ENCODE peak calls at places on chromosomes 11 and 22, in four cellular contexts. One of them, this sample, is unnamed.

GRCh38 chr22:30781271-30781875 is 86.7 kb downstream of the OSBP2 start:
- DNase-seq in ovary: no peak
- DNase-seq in spleen: no peak
- DNase-seq in CD8-positive, alpha-beta memory T cell: no peak
- DNase-seq in this sample: no peak

GRCh38 chr22:22111267-22111751 is 128.7 kb upstream of the TOP3B start:
- DNase-seq in ovary: no peak
- DNase-seq in spleen: no peak
- DNase-seq in CD8-positive, alpha-beta memory T cell: no peak
- DNase-seq in this sample: no peak

GRCh38 chr22:49514656-49515055 is 313.0 kb downstream of the BRD1 start:
- DNase-seq in ovary: no peak
- DNase-seq in spleen: peak; percentile 36
- DNase-seq in CD8-positive, alpha-beta memory T cell: no peak
- DNase-seq in this sample: no peak

GRCh38 chr11:93984205-93984586 is 37.0 kb upstream of the HEPHL1 start:
- DNase-seq in ovary: no peak
- DNase-seq in spleen: no peak
- DNase-seq in CD8-positive, alpha-beta memory T cell: no peak
- DNase-seq in this sample: no peak

GRCh38 chr22:50118557-50119168 is 28.9 kb downstream of the MOV10L1 start:
- DNase-seq in ovary: peak; percentile 78
- DNase-seq in spleen: no peak
- DNase-seq in CD8-positive, alpha-beta memory T cell: no peak
- DNase-seq in this sample: no peak

GRCh38 chr11:128039140-128040021 is 548.0 kb downstream of the ETS1 start:
- DNase-seq in ovary: no peak
- DNase-seq in spleen: peak; percentile 91
- DNase-seq in CD8-positive, alpha-beta memory T cell: peak; percentile 55
- DNase-seq in this sample: peak; percentile 72

GRCh38 chr11:87778341-87778740 is 396.9 kb downstream of the RAB38 start:
- DNase-seq in ovary: no peak
- DNase-seq in spleen: no peak
- DNase-seq in CD8-positive, alpha-beta memory T cell: no peak
- DNase-seq in this sample: no peak

GRCh38 chr11:120303004-120303637 is 22.0 kb upstream of the TLCD5 start:
- DNase-seq in ovary: no peak
- DNase-seq in spleen: no peak
- DNase-seq in CD8-positive, alpha-beta memory T cell: peak; percentile 49
- DNase-seq in this sample: peak; percentile 68

GRCh38 chr11:4511846-4512245 is 29.4 kb downstream of the OR52K1 start:
- DNase-seq in ovary: no peak
- DNase-seq in spleen: no peak
- DNase-seq in CD8-positive, alpha-beta memory T cell: no peak
- DNase-seq in this sample: no peak

GRCh38 chr22:47010211-47010610 is 247.8 kb downstream of the TBC1D22A start:
- DNase-seq in ovary: no peak
- DNase-seq in spleen: no peak
- DNase-seq in CD8-positive, alpha-beta memory T cell: no peak
- DNase-seq in this sample: no peak

GRCh38 chr11:14414470-14415461 is 55.8 kb upstream of the RRAS2 start:
- DNase-seq in ovary: no peak
- DNase-seq in spleen: no peak
- DNase-seq in CD8-positive, alpha-beta memory T cell: peak; percentile 47
- DNase-seq in this sample: no peak

GRCh38 chr11:119888119-119888518 is 159.1 kb upstream of the NECTIN1 start:
- DNase-seq in ovary: no peak
- DNase-seq in spleen: peak; percentile 50
- DNase-seq in CD8-positive, alpha-beta memory T cell: no peak
- DNase-seq in this sample: no peak

GRCh38 chr11:72069200-72069599 is 11.1 kb downstream of the NUMA1 start:
- DNase-seq in ovary: no peak
- DNase-seq in spleen: no peak
- DNase-seq in CD8-positive, alpha-beta memory T cell: no peak
- DNase-seq in this sample: no peak

GRCh38 chr11:17014774-17015638 is 792 bp upstream of the PLEKHA7 start:
- DNase-seq in ovary: no peak
- DNase-seq in spleen: no peak
- DNase-seq in CD8-positive, alpha-beta memory T cell: no peak
- DNase-seq in this sample: no peak

GRCh38 chr11:30586251-30587144 is at the start of gene MPPED2:
- DNase-seq in ovary: peak; percentile 27
- DNase-seq in spleen: peak; percentile 83
- DNase-seq in CD8-positive, alpha-beta memory T cell: no peak
- DNase-seq in this sample: peak; percentile 78

GRCh38 chr22:38844661-38845367 is 986 bp upstream of the NPTXR start:
- DNase-seq in ovary: no peak
- DNase-seq in spleen: no peak
- DNase-seq in CD8-positive, alpha-beta memory T cell: no peak
- DNase-seq in this sample: no peak

GRCh38 chr22:31080164-31080847 is 812 bp upstream of the SMTN start:
- DNase-seq in ovary: no peak
- DNase-seq in spleen: no peak
- DNase-seq in CD8-positive, alpha-beta memory T cell: no peak
- DNase-seq in this sample: no peak

GRCh38 chr11:134334796-134335571 is 3.2 kb downstream of the GLB1L2 start:
- DNase-seq in ovary: no peak
- DNase-seq in spleen: no peak
- DNase-seq in CD8-positive, alpha-beta memory T cell: no peak
- DNase-seq in this sample: no peak

GRCh38 chr11:3614742-3615171 is 27.0 kb downstream of the ART5 start:
- DNase-seq in ovary: no peak
- DNase-seq in spleen: peak; percentile 75
- DNase-seq in CD8-positive, alpha-beta memory T cell: no peak
- DNase-seq in this sample: peak; percentile 47

GRCh38 chr22:20514658-20515406 is 7.4 kb downstream of the MED15 start:
- DNase-seq in ovary: no peak
- DNase-seq in spleen: no peak
- DNase-seq in CD8-positive, alpha-beta memory T cell: no peak
- DNase-seq in this sample: peak; percentile 82

GRCh38 chr22:50488886-50489285 is 2.2 kb downstream of the MIOX start:
- DNase-seq in ovary: peak; percentile 20
- DNase-seq in spleen: no peak
- DNase-seq in CD8-positive, alpha-beta memory T cell: no peak
- DNase-seq in this sample: no peak

GRCh38 chr22:32531228-32531627 is 56.6 kb downstream of the FBXO7 start:
- DNase-seq in ovary: peak; percentile 35
- DNase-seq in spleen: no peak
- DNase-seq in CD8-positive, alpha-beta memory T cell: no peak
- DNase-seq in this sample: no peak

GRCh38 chr11:85627998-85628770 is at the start of gene TMEM126B:
- DNase-seq in ovary: peak; percentile 97
- DNase-seq in spleen: peak; percentile 99
- DNase-seq in CD8-positive, alpha-beta memory T cell: peak; percentile 95
- DNase-seq in this sample: peak; percentile 98

GRCh38 chr11:68974421-68975194 is 6.2 kb downstream of the MRGPRD start:
- DNase-seq in ovary: no peak
- DNase-seq in spleen: peak; percentile 67
- DNase-seq in CD8-positive, alpha-beta memory T cell: no peak
- DNase-seq in this sample: no peak

GRCh38 chr11:59141673-59142460 is 789 bp upstream of the FAM111A start:
- DNase-seq in ovary: no peak
- DNase-seq in spleen: no peak
- DNase-seq in CD8-positive, alpha-beta memory T cell: no peak
- DNase-seq in this sample: no peak

GRCh38 chr11:79744941-79745340 is 304.1 kb upstream of the TENM4 start:
- DNase-seq in ovary: no peak
- DNase-seq in spleen: no peak
- DNase-seq in CD8-positive, alpha-beta memory T cell: no peak
- DNase-seq in this sample: no peak

GRCh38 chr22:23688571-23688970 is 2.2 kb upstream of the RGL4 start:
- DNase-seq in ovary: no peak
- DNase-seq in spleen: no peak
- DNase-seq in CD8-positive, alpha-beta memory T cell: no peak
- DNase-seq in this sample: no peak

GRCh38 chr11:18315893-18316292 is 6.0 kb downstream of the HPS5 start:
- DNase-seq in ovary: no peak
- DNase-seq in spleen: no peak
- DNase-seq in CD8-positive, alpha-beta memory T cell: no peak
- DNase-seq in this sample: no peak

GRCh38 chr11:45930031-45930794 is 7.8 kb downstream of the LARGE2 start:
- DNase-seq in ovary: peak; percentile 35
- DNase-seq in spleen: peak; percentile 95
- DNase-seq in CD8-positive, alpha-beta memory T cell: no peak
- DNase-seq in this sample: no peak

GRCh38 chr11:86798988-86799387 is 1.4 kb upstream of the PRSS23 start:
- DNase-seq in ovary: no peak
- DNase-seq in spleen: no peak
- DNase-seq in CD8-positive, alpha-beta memory T cell: no peak
- DNase-seq in this sample: no peak

GRCh38 chr22:11253000-11253511 is 4274.9 kb upstream of the OR11H1 start:
- DNase-seq in ovary: no peak
- DNase-seq in spleen: peak; percentile 73
- DNase-seq in CD8-positive, alpha-beta memory T cell: no peak
- DNase-seq in this sample: peak; percentile 35

GRCh38 chr11:117449111-117449693 is 121.5 kb downstream of the CEP164 start:
- DNase-seq in ovary: no peak
- DNase-seq in spleen: peak; percentile 64
- DNase-seq in CD8-positive, alpha-beta memory T cell: no peak
- DNase-seq in this sample: no peak

GRCh38 chr11:85658180-85658579 is 6.7 kb downstream of the CREBZF start:
- DNase-seq in ovary: no peak
- DNase-seq in spleen: no peak
- DNase-seq in CD8-positive, alpha-beta memory T cell: no peak
- DNase-seq in this sample: no peak

GRCh38 chr22:17803871-17804270 is 29.6 kb upstream of the BID start:
- DNase-seq in ovary: no peak
- DNase-seq in spleen: no peak
- DNase-seq in CD8-positive, alpha-beta memory T cell: no peak
- DNase-seq in this sample: no peak

GRCh38 chr22:35307372-35307771 is 7.7 kb downstream of the TOM1 start:
- DNase-seq in ovary: no peak
- DNase-seq in spleen: peak; percentile 43
- DNase-seq in CD8-positive, alpha-beta memory T cell: no peak
- DNase-seq in this sample: no peak

GRCh38 chr11:124518900-124519541 is 24.4 kb downstream of the OR8B12 start:
- DNase-seq in ovary: no peak
- DNase-seq in spleen: no peak
- DNase-seq in CD8-positive, alpha-beta memory T cell: no peak
- DNase-seq in this sample: no peak

GRCh38 chr11:131852757-131853156 is 482.3 kb downstream of the NTM start:
- DNase-seq in ovary: no peak
- DNase-seq in spleen: no peak
- DNase-seq in CD8-positive, alpha-beta memory T cell: no peak
- DNase-seq in this sample: no peak

GRCh38 chr11:91066648-91067047 is 843.8 kb upstream of the CHORDC1 start:
- DNase-seq in ovary: no peak
- DNase-seq in spleen: no peak
- DNase-seq in CD8-positive, alpha-beta memory T cell: no peak
- DNase-seq in this sample: no peak

GRCh38 chr11:131694526-131695424 is 324.4 kb downstream of the NTM start:
- DNase-seq in ovary: peak; percentile 61
- DNase-seq in spleen: peak; percentile 91
- DNase-seq in CD8-positive, alpha-beta memory T cell: peak; percentile 27
- DNase-seq in this sample: peak; percentile 78

GRCh38 chr22:19244600-19245352 is 46.7 kb downstream of the CLTCL1 start:
- DNase-seq in ovary: no peak
- DNase-seq in spleen: no peak
- DNase-seq in CD8-positive, alpha-beta memory T cell: no peak
- DNase-seq in this sample: no peak

GRCh38 chr22:37827056-37827455 is 3.9 kb downstream of the GALR3 start:
- DNase-seq in ovary: peak; percentile 87
- DNase-seq in spleen: no peak
- DNase-seq in CD8-positive, alpha-beta memory T cell: no peak
- DNase-seq in this sample: no peak
- H3K27ac ChIP-seq in ovary: peak overlapping the region; percentile 59
- H3K27ac ChIP-seq in spleen: no peak overlapping the region
- H3K27ac ChIP-seq in CD8-positive, alpha-beta memory T cell: no peak overlapping the region
- H3K27ac ChIP-seq in this sample: no peak overlapping the region

GRCh38 chr11:9206496-9206895 is 58.7 kb downstream of the DENND5A start:
- DNase-seq in ovary: no peak
- DNase-seq in spleen: no peak
- DNase-seq in CD8-positive, alpha-beta memory T cell: no peak
- DNase-seq in this sample: no peak

GRCh38 chr11:9200471-9200870 is 64.7 kb downstream of the DENND5A start:
- DNase-seq in ovary: no peak
- DNase-seq in spleen: no peak
- DNase-seq in CD8-positive, alpha-beta memory T cell: no peak
- DNase-seq in this sample: no peak

GRCh38 chr11:9201372-9202162 is 63.6 kb downstream of the DENND5A start:
- DNase-seq in ovary: no peak
- DNase-seq in spleen: no peak
- DNase-seq in CD8-positive, alpha-beta memory T cell: no peak
- DNase-seq in this sample: no peak

GRCh38 chr11:9205596-9205995 is 59.6 kb downstream of the DENND5A start:
- DNase-seq in ovary: no peak
- DNase-seq in spleen: no peak
- DNase-seq in CD8-positive, alpha-beta memory T cell: no peak
- DNase-seq in this sample: no peak

GRCh38 chr11:9203715-9204311 is 61.3 kb downstream of the DENND5A start:
- DNase-seq in ovary: no peak
- DNase-seq in spleen: no peak
- DNase-seq in CD8-positive, alpha-beta memory T cell: no peak
- DNase-seq in this sample: no peak
- H3K36me3 ChIP-seq in ovary: no peaks in the 10 kb centered on the region
- H3K36me3 ChIP-seq in spleen: peaks cover 19% of the 10 kb centered on the region
- H3K36me3 ChIP-seq in CD8-positive, alpha-beta memory T cell: peaks cover 8% of the 10 kb centered on the region
- H3K36me3 ChIP-seq in this sample: peaks cover 9% of the 10 kb centered on the region

DNA sequence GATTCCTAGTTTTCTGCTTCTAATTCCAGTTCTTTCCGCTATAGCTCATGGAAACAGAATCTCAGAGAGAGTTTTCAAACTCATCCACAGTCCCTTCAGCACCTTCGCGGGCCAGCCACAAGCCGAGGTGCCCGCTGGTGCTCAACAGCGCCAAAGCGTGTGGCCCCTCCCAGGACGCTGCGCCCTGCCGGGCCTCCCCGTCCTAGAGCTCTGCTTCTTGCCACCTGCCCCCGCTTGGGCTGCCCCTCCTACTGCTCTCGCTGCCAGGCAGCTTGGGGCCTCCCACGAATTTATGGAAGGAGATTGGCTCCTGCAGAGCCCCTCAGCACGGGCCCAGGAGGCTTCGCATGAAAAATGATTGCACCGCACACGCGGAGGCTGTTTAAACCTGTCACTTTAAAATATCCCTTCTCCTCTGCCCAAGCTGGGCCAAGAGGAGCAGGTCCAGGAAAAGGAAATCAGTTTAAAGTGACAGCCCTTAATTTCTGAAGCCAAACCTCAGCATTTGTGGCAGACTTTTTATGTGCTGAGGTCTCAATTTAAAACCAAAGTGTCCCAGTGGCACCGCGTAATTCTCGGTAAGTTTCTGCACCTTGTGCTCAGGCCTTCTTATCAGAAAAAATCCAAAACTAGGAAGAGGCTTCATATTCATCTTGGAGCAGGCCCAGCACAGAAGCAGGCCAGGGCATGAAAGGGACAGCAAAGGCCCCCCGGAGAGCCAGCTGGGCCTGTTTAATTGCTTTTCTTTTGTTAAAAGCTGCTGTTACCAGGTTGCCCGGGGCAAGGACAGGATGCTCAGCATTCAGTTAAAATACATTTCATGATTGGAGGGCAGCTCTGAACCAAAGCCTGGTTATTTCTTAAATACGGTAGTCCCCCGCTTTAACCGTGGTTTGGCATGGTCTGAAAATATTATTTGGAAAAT is 303.6 kb downstream of the OPCML start:
- DNase-seq in ovary: no peak
- DNase-seq in spleen: no peak
- DNase-seq in CD8-positive, alpha-beta memory T cell: no peak
- DNase-seq in this sample: no peak
- H3K27ac ChIP-seq in ovary: no peak overlapping the region
- H3K27ac ChIP-seq in spleen: no peak overlapping the region
- H3K27ac ChIP-seq in CD8-positive, alpha-beta memory T cell: no peak overlapping the region
- H3K27ac ChIP-seq in this sample: no peak overlapping the region

GRCh38 chr11:76469141-76469540 is 24.3 kb downstream of the EMSY start:
- DNase-seq in ovary: no peak
- DNase-seq in spleen: no peak
- DNase-seq in CD8-positive, alpha-beta memory T cell: no peak
- DNase-seq in this sample: no peak
- H3K36me3 ChIP-seq in ovary: no peaks in the 10 kb centered on the region
- H3K36me3 ChIP-seq in spleen: peaks cover 63% of the 10 kb centered on the region
- H3K36me3 ChIP-seq in CD8-positive, alpha-beta memory T cell: peaks cover 24% of the 10 kb centered on the region
- H3K36me3 ChIP-seq in this sample: peaks cover 10% of the 10 kb centered on the region